ENCODE peak calls at places on chromosomes 2 and 18, in seven cellular contexts. T, Q, A, H, G, N and I are unnamed samples.
A peak's percentile ranks its signal among the peaks of the same experiment; 100 is the strongest.

GRCh38 chr2:101762451-101763171 is 65.1 kb downstream of the MAP4K4 start:
- DNase-seq in T (no peak), Q (peak; percentile 60), A (no peak), H (no peak), G (no peak), N (no peak), I (no peak)

GRCh38 chr2:120654383-120655134 is 81.1 kb upstream of the GLI2 start:
- DNase-seq in T (no peak), Q (peak; percentile 34), A (no peak), H (no peak), G (no peak), N (no peak), I (no peak)

GRCh38 chr2:176105078-176105726 is 1.9 kb upstream of the HOXD11 start:
- DNase-seq in T (no peak), Q (no peak), A (no peak), H (no peak), G (no peak), N (no peak), I (no peak)

GRCh38 chr18:11387880-11388279 is 221.5 kb upstream of the SLC35G4 start:
- DNase-seq in T (peak; percentile 57), Q (no peak), A (peak; percentile 10), H (no peak), G (peak; percentile 66), N (peak; percentile 32), I (no peak)

GRCh38 chr2:197130318-197130717 is 180.3 kb downstream of the ANKRD44 start:
- DNase-seq in T (no peak), Q (no peak), A (no peak), H (no peak), G (peak; percentile 30), N (no peak), I (no peak)

GRCh38 chr2:43634604-43635306 is 2.3 kb upstream of the PLEKHH2 start:
- DNase-seq in T (peak; percentile 80), Q (no peak), A (peak; percentile 77), H (peak; percentile 88), G (peak; percentile 66), N (peak; percentile 95), I (no peak)

GRCh38 chr2:128414946-128415767 is 96.5 kb upstream of the HS6ST1 start:
- DNase-seq in T (no peak), Q (no peak), A (no peak), H (no peak), G (no peak), N (no peak), I (no peak)

GRCh38 chr18:42976869-42977268 is 138.6 kb downstream of the RIT2 start:
- DNase-seq in T (no peak), Q (no peak), A (no peak), H (peak; percentile 38), G (peak; percentile 25), N (no peak), I (no peak)

GRCh38 chr2:116696223-116696622 is 1118.3 kb upstream of the DDX18 start:
- DNase-seq in T (no peak), Q (no peak), A (peak; percentile 52), H (peak; percentile 61), G (no peak), N (no peak), I (no peak)

GRCh38 chr2:128635361-128635900 is 316.8 kb upstream of the HS6ST1 start:
- DNase-seq in T (no peak), Q (no peak), A (no peak), H (no peak), G (no peak), N (no peak), I (peak; percentile 41)

GRCh38 chr2:200451506-200451905 is 58.4 kb downstream of the KCTD18 start:
- DNase-seq in T (no peak), Q (no peak), A (no peak), H (no peak), G (peak; percentile 64), N (no peak), I (no peak)

GRCh38 chr18:6748241-6748640 is 18.7 kb downstream of the ARHGAP28 start:
- DNase-seq in T (no peak), Q (no peak), A (no peak), H (no peak), G (no peak), N (no peak), I (no peak)

GRCh38 chr2:189629553-189630453 is 31.5 kb upstream of the ASNSD1 start:
- DNase-seq in T (peak; percentile 81), Q (no peak), A (no peak), H (no peak), G (no peak), N (no peak), I (no peak)

GRCh38 chr18:50401888-50402287 is 27.0 kb downstream of the SKA1 start:
- DNase-seq in T (peak; percentile 44), Q (no peak), A (peak; percentile 66), H (peak; percentile 62), G (peak; percentile 34), N (peak; percentile 9), I (no peak)

GRCh38 chr2:12534646-12535263 is 182.0 kb upstream of the TRIB2 start:
- DNase-seq in T (peak; percentile 87), Q (no peak), A (no peak), H (no peak), G (no peak), N (peak; percentile 98), I (no peak)

GRCh38 chr2:216235462-216235861 is 126.3 kb downstream of the XRCC5 start:
- DNase-seq in T (no peak), Q (no peak), A (no peak), H (peak; percentile 19), G (no peak), N (no peak), I (no peak)

GRCh38 chr2:191748528-191749180 is 70.7 kb downstream of the NABP1 start:
- DNase-seq in T (peak; percentile 38), Q (no peak), A (no peak), H (no peak), G (no peak), N (peak; percentile 61), I (no peak)

GRCh38 chr2:69483696-69484095 is 46.5 kb upstream of the NFU1 start:
- DNase-seq in T (no peak), Q (no peak), A (peak; percentile 51), H (peak; percentile 66), G (no peak), N (no peak), I (no peak)

GRCh38 chr18:40957533-40958070 is 997.4 kb upstream of the PIK3C3 start:
- DNase-seq in T (no peak), Q (no peak), A (no peak), H (no peak), G (no peak), N (no peak), I (no peak)

GRCh38 chr18:67211646-67212045 is 304.9 kb downstream of the DSEL start:
- DNase-seq in T (no peak), Q (no peak), A (no peak), H (no peak), G (no peak), N (peak; percentile 8), I (no peak)

GRCh38 chr2:218021536-218022071 is 18.8 kb upstream of the TNS1 start:
- DNase-seq in T (no peak), Q (no peak), A (no peak), H (no peak), G (no peak), N (no peak), I (peak; percentile 31)

GRCh38 chr2:44045061-44045460 is 49.3 kb upstream of the LRPPRC start:
- DNase-seq in T (no peak), Q (no peak), A (no peak), H (no peak), G (no peak), N (no peak), I (no peak)

GRCh38 chr2:168712053-168712452 is 90.4 kb upstream of the NOSTRIN start:
- DNase-seq in T (no peak), Q (no peak), A (no peak), H (no peak), G (peak; percentile 68), N (no peak), I (no peak)

GRCh38 chr2:9696731-9697130 is 65.9 kb upstream of the YWHAQ start:
- DNase-seq in T (no peak), Q (no peak), A (no peak), H (no peak), G (no peak), N (no peak), I (no peak)

GRCh38 chr2:54208364-54209240 is 47.4 kb downstream of the TSPYL6 start:
- DNase-seq in T (peak; percentile 64), Q (no peak), A (no peak), H (no peak), G (no peak), N (peak; percentile 69), I (no peak)

GRCh38 chr2:194252127-194252526 is 1404.9 kb upstream of the SLC39A10 start:
- DNase-seq in T (no peak), Q (no peak), A (no peak), H (no peak), G (no peak), N (no peak), I (no peak)

GRCh38 chr2:233830111-233830760 is 24.1 kb downstream of the HJURP start:
- DNase-seq in T (no peak), Q (no peak), A (no peak), H (no peak), G (no peak), N (no peak), I (peak; percentile 13)

GRCh38 chr2:28395334-28396061 is 2.8 kb downstream of the FOSL2 start:
- DNase-seq in T (peak; percentile 84), Q (no peak), A (no peak), H (no peak), G (peak; percentile 67), N (peak; percentile 65), I (no peak)

GRCh38 chr2:36780231-36780808 is 83.8 kb downstream of the VIT start:
- DNase-seq in T (peak; percentile 74), Q (no peak), A (peak; percentile 23), H (peak; percentile 58), G (peak; percentile 54), N (peak; percentile 47), I (no peak)

GRCh38 chr2:134842930-134843490 is 4.6 kb downstream of the ACMSD start:
- DNase-seq in T (no peak), Q (no peak), A (no peak), H (no peak), G (no peak), N (no peak), I (no peak)

GRCh38 chr2:62201307-62201706 is 5.4 kb downstream of the B3GNT2 start:
- DNase-seq in T (peak; percentile 34), Q (no peak), A (peak; percentile 61), H (peak; percentile 39), G (peak; percentile 12), N (peak; percentile 50), I (no peak)

GRCh38 chr2:171723724-171724683 is 36.7 kb downstream of the DYNC1I2 start:
- DNase-seq in T (peak; percentile 45), Q (no peak), A (peak; percentile 60), H (peak; percentile 91), G (no peak), N (peak; percentile 50), I (peak; percentile 51)

GRCh38 chr2:47782557-47783490 is at the start of gene MSH6:
- DNase-seq in T (peak; percentile 88), Q (peak; percentile 85), A (peak; percentile 98), H (peak; percentile 80), G (peak; percentile 80), N (peak; percentile 82), I (peak; percentile 95)

GRCh38 chr18:70456376-70456775 is 167.5 kb downstream of the SOCS6 start:
- DNase-seq in T (no peak), Q (no peak), A (no peak), H (no peak), G (no peak), N (no peak), I (no peak)